ENCODE peak calls at places on chromosomes 13 and 19, in six cellular contexts. N is cardiac fibroblast; W is GM12865; V is CD4-positive, alpha-beta T cell; G is pancreas; I is NCI-H2081. D is an unnamed sample.

GRCh38 chr19:16463991-16464575 is 7.7 kb downstream of the EPS15L1 start:
- DNase-seq in I (no peak), V (no peak), W (no peak), G (no peak), N (peak; percentile 19), D (peak; percentile 69)

GRCh38 chr19:7159105-7159933 is 89.8 kb downstream of the ZNF557 start:
- DNase-seq in N (peak; percentile 89), W (no peak), I (peak; percentile 20), G (no peak), V (no peak), D (peak; percentile 51)

GRCh38 chr19:55591555-55591954 is 7.8 kb downstream of the FIZ1 start:
- DNase-seq in W (no peak), G (no peak), N (no peak), I (no peak), V (no peak), D (no peak)

GRCh38 chr13:52455677-52456041 is 381 bp downstream of the CKAP2 start:
- DNase-seq in N (peak; percentile 66), I (peak; percentile 67), W (peak; percentile 82), V (peak; percentile 75), G (peak; percentile 62), D (peak; percentile 37)

GRCh38 chr19:16325161-16325527 is 518 bp downstream of the KLF2 start:
- DNase-seq in V (peak; percentile 49), I (no peak), G (no peak), N (no peak), W (peak; percentile 57), D (no peak)

GRCh38 chr13:76600086-76600485 is 286.1 kb downstream of the KCTD12 start:
- DNase-seq in I (no peak), W (no peak), G (no peak), N (peak; percentile 49), V (no peak), D (peak; percentile 15)

GRCh38 chr19:44726465-44726864 is 22.0 kb upstream of the BCL3 start:
- DNase-seq in G (no peak), V (no peak), W (no peak), I (no peak), N (no peak), D (no peak)

GRCh38 chr19:15122331-15123030 is 15.3 kb downstream of the SYDE1 start:
- DNase-seq in N (no peak), V (no peak), I (no peak), G (no peak), W (no peak), D (no peak)

GRCh38 chr13:104522235-104523072 is 1456.2 kb upstream of the SLC10A2 start:
- DNase-seq in W (no peak), G (no peak), I (no peak), V (no peak), N (no peak), D (no peak)

D was measured in brain microvascular endothelial cell.